ENCODE peak calls at places on chromosomes 4 and X, in nine cellular contexts. One of them, this sample, is unnamed. For H3K27me3, the result is how much of the 10 kb centered on the place peaks cover.

GRCh38 chrX:44542567-44543325 is at the start of gene FUNDC1:
- DNase-seq in cardiac muscle cell: peak
- DNase-seq in GM23248: peak
- DNase-seq in GM06990: peak
- DNase-seq in CD4-positive, alpha-beta T cell: peak
- DNase-seq in prostate gland: peak
- DNase-seq in tibial artery: peak
- DNase-seq in right cardiac atrium: peak
- DNase-seq in hepatocyte: peak
- DNase-seq in this sample: peak

GRCh38 chr4:144954224-144954623 is 143.8 kb downstream of the ANAPC10 start:
- DNase-seq in cardiac muscle cell: no peak
- DNase-seq in GM23248: no peak
- DNase-seq in GM06990: no peak
- DNase-seq in CD4-positive, alpha-beta T cell: no peak
- DNase-seq in prostate gland: no peak
- DNase-seq in tibial artery: no peak
- DNase-seq in right cardiac atrium: no peak
- DNase-seq in hepatocyte: no peak
- DNase-seq in this sample: no peak

GRCh38 chrX:40108959-40109287 is 11.2 kb upstream of the BCOR start:
- DNase-seq in cardiac muscle cell: peak
- DNase-seq in GM23248: peak
- DNase-seq in GM06990: peak
- DNase-seq in CD4-positive, alpha-beta T cell: peak
- DNase-seq in prostate gland: peak
- DNase-seq in tibial artery: no peak
- DNase-seq in right cardiac atrium: peak
- DNase-seq in hepatocyte: peak
- DNase-seq in this sample: peak

GRCh38 chr4:21507439-21507838 is 441.1 kb downstream of the KCNIP4 start:
- DNase-seq in cardiac muscle cell: peak
- DNase-seq in GM23248: peak
- DNase-seq in GM06990: no peak
- DNase-seq in CD4-positive, alpha-beta T cell: no peak
- DNase-seq in prostate gland: no peak
- DNase-seq in tibial artery: no peak
- DNase-seq in right cardiac atrium: no peak
- DNase-seq in hepatocyte: no peak
- DNase-seq in this sample: no peak

GRCh38 chrX:22818061-22818460 is 181.7 kb upstream of the DDX53 start:
- DNase-seq in cardiac muscle cell: no peak
- DNase-seq in GM23248: peak
- DNase-seq in GM06990: no peak
- DNase-seq in CD4-positive, alpha-beta T cell: no peak
- DNase-seq in prostate gland: no peak
- DNase-seq in tibial artery: no peak
- DNase-seq in right cardiac atrium: no peak
- DNase-seq in hepatocyte: no peak
- DNase-seq in this sample: no peak

GRCh38 chrX:10370976-10371375 is 214.2 kb downstream of the CLCN4 start:
- DNase-seq in cardiac muscle cell: no peak
- DNase-seq in GM23248: no peak
- DNase-seq in GM06990: no peak
- DNase-seq in CD4-positive, alpha-beta T cell: no peak
- DNase-seq in prostate gland: no peak
- DNase-seq in tibial artery: no peak
- DNase-seq in right cardiac atrium: no peak
- DNase-seq in hepatocyte: no peak
- DNase-seq in this sample: no peak

GRCh38 chr4:158810487-158811215 is 41.8 kb downstream of the FNIP2 start:
- DNase-seq in cardiac muscle cell: peak
- DNase-seq in GM23248: peak
- DNase-seq in GM06990: no peak
- DNase-seq in CD4-positive, alpha-beta T cell: no peak
- DNase-seq in prostate gland: peak
- DNase-seq in tibial artery: peak
- DNase-seq in right cardiac atrium: peak
- DNase-seq in hepatocyte: peak
- DNase-seq in this sample: peak

GRCh38 chr4:104749062-104749461 is 254.4 kb upstream of the CXXC4 start:
- DNase-seq in cardiac muscle cell: no peak
- DNase-seq in GM23248: no peak
- DNase-seq in GM06990: peak
- DNase-seq in CD4-positive, alpha-beta T cell: no peak
- DNase-seq in prostate gland: no peak
- DNase-seq in tibial artery: no peak
- DNase-seq in right cardiac atrium: no peak
- DNase-seq in hepatocyte: no peak
- DNase-seq in this sample: no peak

GRCh38 chr4:48315728-48316630 is 25.4 kb upstream of the SLAIN2 start:
- DNase-seq in cardiac muscle cell: peak
- DNase-seq in GM23248: peak
- DNase-seq in GM06990: peak
- DNase-seq in CD4-positive, alpha-beta T cell: no peak
- DNase-seq in prostate gland: peak
- DNase-seq in tibial artery: no peak
- DNase-seq in right cardiac atrium: no peak
- DNase-seq in hepatocyte: peak
- DNase-seq in this sample: peak

GRCh38 chrX:65196758-65197371 is 220.6 kb upstream of the ZC4H2 start:
- DNase-seq in cardiac muscle cell: no peak
- DNase-seq in GM23248: peak
- DNase-seq in GM06990: no peak
- DNase-seq in CD4-positive, alpha-beta T cell: no peak
- DNase-seq in prostate gland: peak
- DNase-seq in tibial artery: no peak
- DNase-seq in right cardiac atrium: peak
- DNase-seq in hepatocyte: peak
- DNase-seq in this sample: no peak

GRCh38 chr4:155207534-155208257 is 740 bp upstream of the NPY2R start:
- DNase-seq in cardiac muscle cell: peak
- DNase-seq in GM23248: no peak
- DNase-seq in GM06990: peak
- DNase-seq in CD4-positive, alpha-beta T cell: no peak
- DNase-seq in prostate gland: no peak
- DNase-seq in tibial artery: no peak
- DNase-seq in right cardiac atrium: no peak
- DNase-seq in hepatocyte: peak
- DNase-seq in this sample: peak

GRCh38 chr4:77956917-77957316 is 94.3 kb downstream of the MRPL1 start:
- DNase-seq in cardiac muscle cell: no peak
- DNase-seq in GM23248: peak
- DNase-seq in GM06990: no peak
- DNase-seq in CD4-positive, alpha-beta T cell: no peak
- DNase-seq in prostate gland: no peak
- DNase-seq in tibial artery: no peak
- DNase-seq in right cardiac atrium: no peak
- DNase-seq in hepatocyte: no peak
- DNase-seq in this sample: no peak

GRCh38 chr4:148143174-148143573 is 299.0 kb downstream of the NR3C2 start:
- DNase-seq in cardiac muscle cell: no peak
- DNase-seq in GM23248: no peak
- DNase-seq in GM06990: no peak
- DNase-seq in CD4-positive, alpha-beta T cell: no peak
- DNase-seq in prostate gland: no peak
- DNase-seq in tibial artery: no peak
- DNase-seq in right cardiac atrium: no peak
- DNase-seq in hepatocyte: no peak
- DNase-seq in this sample: no peak

DNA sequence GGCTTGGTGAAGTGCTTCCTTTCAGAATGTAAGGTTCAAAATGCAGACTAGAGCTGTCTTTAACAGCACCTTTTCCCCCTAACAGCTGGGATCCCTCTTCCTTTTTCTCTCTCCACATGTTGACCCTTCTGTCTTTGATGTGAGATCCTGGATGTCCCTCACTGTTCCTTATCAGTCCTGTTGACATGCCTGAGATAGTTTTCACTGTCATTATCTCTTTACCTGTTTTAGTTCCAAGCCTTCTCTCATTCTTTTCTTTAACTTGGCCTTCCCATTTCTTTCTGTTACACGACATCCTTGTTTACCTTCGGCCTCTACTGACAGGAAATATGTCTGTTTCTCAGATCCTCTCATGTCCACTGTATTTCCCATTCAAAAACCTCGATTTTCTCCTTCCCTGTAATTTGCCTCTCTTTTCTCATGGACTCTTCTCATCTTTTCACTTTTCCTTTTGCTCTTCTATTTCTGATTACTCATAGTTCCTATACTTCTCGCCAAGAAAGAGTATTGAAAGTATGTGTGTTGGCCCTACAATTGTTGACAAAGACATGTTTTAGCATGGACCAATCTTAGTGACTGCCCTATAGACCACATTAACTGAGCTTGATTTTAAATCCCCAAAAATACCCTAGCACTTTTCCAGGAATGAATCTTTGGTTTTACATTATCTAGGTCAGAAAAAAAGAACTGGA is 1.2 kb upstream of the SOWAHB start:
- DNase-seq in cardiac muscle cell: no peak
- DNase-seq in GM23248: peak
- DNase-seq in GM06990: no peak
- DNase-seq in CD4-positive, alpha-beta T cell: no peak
- DNase-seq in prostate gland: no peak
- DNase-seq in tibial artery: no peak
- DNase-seq in right cardiac atrium: no peak
- DNase-seq in hepatocyte: no peak
- DNase-seq in this sample: peak
- H3K27me3 ChIP-seq in cardiac muscle cell: half or more
- H3K27me3 ChIP-seq in GM23248: under half
- H3K27me3 ChIP-seq in GM06990: under half
- H3K27me3 ChIP-seq in CD4-positive, alpha-beta T cell: under half
- H3K27me3 ChIP-seq in prostate gland: under half
- H3K27me3 ChIP-seq in tibial artery: under half
- H3K27me3 ChIP-seq in right cardiac atrium: under half
- H3K27me3 ChIP-seq in hepatocyte: under half
- H3K27me3 ChIP-seq in this sample: half or more

DNA sequence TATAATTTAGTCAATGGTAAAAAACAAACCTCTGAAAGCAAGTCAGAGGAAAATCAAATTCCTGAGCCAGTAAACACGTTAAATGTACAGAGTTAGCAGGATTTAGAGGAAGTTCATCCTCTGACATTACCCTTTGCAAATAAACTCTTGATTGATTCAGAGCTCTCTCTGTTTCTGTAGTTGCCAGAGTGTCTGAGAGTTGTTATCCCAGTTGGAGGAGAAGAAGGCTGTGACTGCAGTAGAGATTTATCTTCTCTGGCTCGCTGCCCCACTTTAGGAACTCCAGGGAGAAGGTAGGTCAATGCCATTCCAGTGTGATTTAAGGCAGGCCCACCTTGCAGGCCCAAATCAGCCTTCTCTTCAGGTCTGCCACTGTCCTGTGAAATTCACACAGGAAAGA is 6.2 kb upstream of the AMOT start:
- DNase-seq in cardiac muscle cell: no peak
- DNase-seq in GM23248: no peak
- DNase-seq in GM06990: no peak
- DNase-seq in CD4-positive, alpha-beta T cell: no peak
- DNase-seq in prostate gland: no peak
- DNase-seq in tibial artery: no peak
- DNase-seq in right cardiac atrium: no peak
- DNase-seq in hepatocyte: no peak
- DNase-seq in this sample: no peak
- H3K27me3 ChIP-seq in cardiac muscle cell: under half
- H3K27me3 ChIP-seq in GM23248: under half
- H3K27me3 ChIP-seq in GM06990: under half
- H3K27me3 ChIP-seq in CD4-positive, alpha-beta T cell: under half
- H3K27me3 ChIP-seq in prostate gland: under half
- H3K27me3 ChIP-seq in tibial artery: under half
- H3K27me3 ChIP-seq in right cardiac atrium: under half
- H3K27me3 ChIP-seq in hepatocyte: under half
- H3K27me3 ChIP-seq in this sample: under half

GRCh38 chrX:150408007-150408406 is 44.9 kb downstream of the MAMLD1 start:
- DNase-seq in cardiac muscle cell: no peak
- DNase-seq in GM23248: no peak
- DNase-seq in GM06990: no peak
- DNase-seq in CD4-positive, alpha-beta T cell: no peak
- DNase-seq in prostate gland: no peak
- DNase-seq in tibial artery: no peak
- DNase-seq in right cardiac atrium: no peak
- DNase-seq in hepatocyte: no peak
- DNase-seq in this sample: no peak

GRCh38 chrX:150409964-150410363 is 46.8 kb downstream of the MAMLD1 start:
- DNase-seq in cardiac muscle cell: no peak
- DNase-seq in GM23248: no peak
- DNase-seq in GM06990: no peak
- DNase-seq in CD4-positive, alpha-beta T cell: no peak
- DNase-seq in prostate gland: no peak
- DNase-seq in tibial artery: no peak
- DNase-seq in right cardiac atrium: no peak
- DNase-seq in hepatocyte: no peak
- DNase-seq in this sample: no peak

GRCh38 chrX:150409486-150409885 is 46.4 kb downstream of the MAMLD1 start:
- DNase-seq in cardiac muscle cell: no peak
- DNase-seq in GM23248: no peak
- DNase-seq in GM06990: no peak
- DNase-seq in CD4-positive, alpha-beta T cell: no peak
- DNase-seq in prostate gland: no peak
- DNase-seq in tibial artery: no peak
- DNase-seq in right cardiac atrium: no peak
- DNase-seq in hepatocyte: no peak
- DNase-seq in this sample: no peak

GRCh38 chrX:150410513-150410912 is 47.4 kb downstream of the MAMLD1 start:
- DNase-seq in cardiac muscle cell: no peak
- DNase-seq in GM23248: no peak
- DNase-seq in GM06990: no peak
- DNase-seq in CD4-positive, alpha-beta T cell: no peak
- DNase-seq in prostate gland: no peak
- DNase-seq in tibial artery: no peak
- DNase-seq in right cardiac atrium: no peak
- DNase-seq in hepatocyte: no peak
- DNase-seq in this sample: no peak

DNA sequence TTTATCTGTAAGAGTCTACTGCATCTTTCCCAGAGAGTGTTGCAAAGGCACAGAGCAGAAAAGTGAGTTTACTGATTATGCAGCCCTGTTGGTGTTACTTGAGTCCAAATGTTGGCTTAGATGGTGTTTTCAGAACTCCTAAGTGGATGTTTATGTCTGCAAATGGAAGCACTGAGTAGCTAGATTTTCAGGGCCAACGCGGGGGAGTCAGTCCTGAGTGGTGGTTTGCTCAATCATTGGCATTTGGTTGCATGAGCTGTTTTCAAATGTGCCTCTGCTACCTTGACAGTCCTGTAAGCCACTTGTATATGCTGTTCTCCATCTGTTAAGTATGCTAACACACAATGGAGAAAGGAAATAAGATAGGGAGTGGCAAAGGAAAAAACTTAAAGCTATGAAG is 45.4 kb downstream of the MAMLD1 start:
- DNase-seq in cardiac muscle cell: peak
- DNase-seq in GM23248: no peak
- DNase-seq in GM06990: no peak
- DNase-seq in CD4-positive, alpha-beta T cell: no peak
- DNase-seq in prostate gland: no peak
- DNase-seq in tibial artery: no peak
- DNase-seq in right cardiac atrium: no peak
- DNase-seq in hepatocyte: no peak
- DNase-seq in this sample: no peak
- H3K27me3 ChIP-seq in cardiac muscle cell: under half
- H3K27me3 ChIP-seq in GM23248: under half
- H3K27me3 ChIP-seq in GM06990: under half
- H3K27me3 ChIP-seq in CD4-positive, alpha-beta T cell: under half
- H3K27me3 ChIP-seq in prostate gland: under half
- H3K27me3 ChIP-seq in tibial artery: under half
- H3K27me3 ChIP-seq in right cardiac atrium: under half
- H3K27me3 ChIP-seq in hepatocyte: under half
- H3K27me3 ChIP-seq in this sample: under half

GRCh38 chrX:52577464-52578173 is 60.8 kb upstream of the XAGE1B start:
- DNase-seq in cardiac muscle cell: no peak
- DNase-seq in GM23248: no peak
- DNase-seq in GM06990: no peak
- DNase-seq in CD4-positive, alpha-beta T cell: no peak
- DNase-seq in prostate gland: no peak
- DNase-seq in tibial artery: no peak
- DNase-seq in right cardiac atrium: no peak
- DNase-seq in hepatocyte: no peak
- DNase-seq in this sample: no peak
- H3K27me3 ChIP-seq in cardiac muscle cell: under half
- H3K27me3 ChIP-seq in GM23248: under half
- H3K27me3 ChIP-seq in GM06990: under half
- H3K27me3 ChIP-seq in CD4-positive, alpha-beta T cell: under half
- H3K27me3 ChIP-seq in prostate gland: under half
- H3K27me3 ChIP-seq in tibial artery: under half
- H3K27me3 ChIP-seq in right cardiac atrium: under half
- H3K27me3 ChIP-seq in hepatocyte: under half
- H3K27me3 ChIP-seq in this sample: under half

This sample was measured in osteoblast.